ENCODE peak calls at places on chromosomes 6 and 20, in seven cellular contexts. X is fibroblast of pulmonary artery, R is brain microvascular endothelial cell, J is adrenal gland, N is B cell, A is psoas muscle, Q is tibial artery. G is an unnamed sample.

GRCh38 chr6:149235130-149235561 is 82.4 kb upstream of the TAB2 start:
- DNase-seq in Q (peak; percentile 41), X (peak; percentile 92), J (peak; percentile 59), N (peak; percentile 62), R (peak; percentile 97), A (no peak), G (peak; percentile 95)

GRCh38 chr20:46752639-46753235 is 43.3 kb downstream of the SLC2A10 start:
- DNase-seq in J (peak; percentile 36), Q (peak; percentile 64), N (peak; percentile 49), R (peak; percentile 52), X (peak; percentile 74), A (peak; percentile 74), G (peak; percentile 61)

GRCh38 chr6:446418-447366 is 55.1 kb downstream of the IRF4 start:
- DNase-seq in R (no peak), Q (no peak), J (no peak), A (no peak), X (no peak), N (no peak), G (no peak)

GRCh38 chr6:40348591-40348990 is 238.6 kb downstream of the LRFN2 start:
- DNase-seq in N (no peak), J (no peak), X (no peak), A (no peak), Q (no peak), R (no peak), G (no peak)

GRCh38 chr6:169165561-169166300 is 87.9 kb downstream of the THBS2 start:
- DNase-seq in X (peak; percentile 59), Q (no peak), A (no peak), R (no peak), J (no peak), N (no peak), G (no peak)

GRCh38 chr6:128438311-128438916 is 82.0 kb downstream of the PTPRK start:
- DNase-seq in N (no peak), R (no peak), A (no peak), J (no peak), X (peak; percentile 46), Q (no peak), G (peak; percentile 48)

GRCh38 chr20:46809961-46810360 is 84.7 kb upstream of the EYA2 start:
- DNase-seq in X (no peak), Q (no peak), N (no peak), A (no peak), R (no peak), J (no peak), G (no peak)

GRCh38 chr6:131949909-131950766 is 1.0 kb downstream of the CCN2 start:
- DNase-seq in A (peak; percentile 83), X (peak; percentile 96), R (peak; percentile 98), N (peak; percentile 63), J (peak; percentile 58), Q (peak; percentile 78), G (peak; percentile 90)

DNA sequence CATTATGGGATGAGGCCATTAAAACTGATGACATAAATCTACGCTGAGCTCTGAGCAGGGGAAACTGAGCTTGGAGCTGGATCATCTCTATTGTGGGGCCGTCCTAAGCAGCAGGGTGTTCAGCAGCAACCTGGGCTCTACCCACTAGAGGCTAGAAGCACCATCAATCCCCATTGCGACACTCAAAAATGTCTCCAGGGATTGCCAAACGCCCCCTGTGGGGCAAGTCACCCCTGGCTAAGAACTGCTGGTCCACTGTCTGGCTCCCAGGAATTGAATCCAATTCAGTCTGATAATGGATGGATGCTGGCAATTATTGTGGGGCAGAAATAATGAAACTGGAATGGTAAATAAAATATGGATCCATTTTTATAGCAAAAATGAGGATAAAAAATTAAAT is 38.2 kb downstream of the PMEPA1 start:
- DNase-seq in A (no peak), J (no peak), N (no peak), X (peak; percentile 14), R (no peak), Q (no peak), G (peak; percentile 40)
- TF ChIP-seq CTCF in A (no peak), J (no peak), N (peak; percentile 17), X (no peak), R (peak; percentile 45), Q (no peak), G (no peak)

DNA sequence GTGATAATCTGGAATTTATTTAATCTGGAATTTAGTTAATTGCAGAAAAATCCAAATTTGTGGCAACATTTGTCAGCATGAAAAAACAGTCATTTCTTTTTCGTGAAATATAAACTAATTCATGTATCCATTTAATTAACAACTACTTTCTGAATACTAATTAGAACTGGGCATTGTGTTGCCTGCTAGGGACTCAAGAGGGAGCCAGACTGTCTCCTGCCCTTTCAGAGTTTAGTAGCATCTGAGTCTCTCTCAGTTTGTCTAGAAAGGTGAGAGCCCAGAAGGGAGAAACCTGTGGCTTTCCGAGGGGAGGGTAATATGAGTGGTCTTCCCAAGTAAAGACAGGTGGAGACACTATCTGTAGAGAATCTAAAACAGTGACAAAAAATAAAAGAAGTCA is 210.9 kb upstream of the HDDC2 start:
- DNase-seq in Q (no peak), J (no peak), A (no peak), R (no peak), X (peak; percentile 6), N (no peak), G (peak; percentile 41)
- TF ChIP-seq CTCF in Q (no peak), J (no peak), A (peak; percentile 21), R (peak; percentile 66), X (peak; percentile 44), N (no peak), G (peak; percentile 43)

DNA sequence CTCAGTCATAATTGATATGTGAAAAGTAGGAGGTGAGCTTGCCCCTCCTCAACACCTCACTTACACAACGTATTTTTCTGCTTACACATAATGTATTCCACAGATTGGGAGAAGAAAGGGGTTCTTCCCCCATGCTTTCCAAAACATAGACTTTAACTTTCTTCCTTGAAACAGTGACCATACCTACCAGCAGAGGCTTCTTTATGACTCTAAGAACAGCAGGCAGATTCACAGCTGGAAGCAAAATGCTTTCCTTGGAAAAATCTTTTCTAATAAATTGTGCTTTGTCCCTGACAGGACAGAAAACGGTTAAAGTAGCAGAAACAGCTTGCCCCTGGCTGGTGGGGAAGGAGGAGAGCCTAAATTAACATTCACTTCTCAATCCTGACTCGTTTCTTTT is 629.1 kb upstream of the IMPG1 start:
- DNase-seq in A (no peak), N (no peak), J (no peak), R (no peak), X (peak; percentile 4), Q (no peak), G (no peak)
- TF ChIP-seq CTCF in A (no peak), N (no peak), J (peak; percentile 15), R (peak; percentile 28), X (peak; percentile 14), Q (no peak), G (no peak)

GRCh38 chr6:77839292-77839691 is 186.5 kb downstream of the MEI4 start:
- DNase-seq in J (no peak), A (no peak), R (no peak), X (no peak), Q (no peak), N (no peak), G (no peak)

GRCh38 chr6:77844822-77845221 is 192.0 kb downstream of the MEI4 start:
- DNase-seq in A (no peak), N (no peak), R (no peak), Q (no peak), J (no peak), X (no peak), G (no peak)
- TF ChIP-seq CTCF in A (no peak), N (no peak), R (no peak), Q (no peak), J (no peak), X (no peak), G (no peak)

GRCh38 chr6:24564081-24564480 is 69.3 kb downstream of the ALDH5A1 start:
- DNase-seq in J (no peak), Q (no peak), X (no peak), N (no peak), A (no peak), R (no peak), G (no peak)
- TF ChIP-seq CTCF in J (no peak), Q (no peak), X (no peak), N (no peak), A (no peak), R (no peak), G (no peak)

GRCh38 chr6:23081701-23082100 is 512.3 kb downstream of the HDGFL1 start:
- DNase-seq in Q (no peak), N (no peak), R (no peak), A (no peak), J (no peak), X (no peak), G (no peak)
- TF ChIP-seq CTCF in Q (no peak), N (no peak), R (peak; percentile 57), A (no peak), J (no peak), X (peak; percentile 27), G (no peak)

GRCh38 chr6:117711369-117711768 is 36.1 kb downstream of the NUS1 start:
- DNase-seq in J (no peak), N (no peak), X (no peak), Q (no peak), A (no peak), R (no peak), G (peak; percentile 16)
- TF ChIP-seq CTCF in J (no peak), N (no peak), X (no peak), Q (no peak), A (peak; percentile 9), R (peak; percentile 19), G (no peak)

DNA sequence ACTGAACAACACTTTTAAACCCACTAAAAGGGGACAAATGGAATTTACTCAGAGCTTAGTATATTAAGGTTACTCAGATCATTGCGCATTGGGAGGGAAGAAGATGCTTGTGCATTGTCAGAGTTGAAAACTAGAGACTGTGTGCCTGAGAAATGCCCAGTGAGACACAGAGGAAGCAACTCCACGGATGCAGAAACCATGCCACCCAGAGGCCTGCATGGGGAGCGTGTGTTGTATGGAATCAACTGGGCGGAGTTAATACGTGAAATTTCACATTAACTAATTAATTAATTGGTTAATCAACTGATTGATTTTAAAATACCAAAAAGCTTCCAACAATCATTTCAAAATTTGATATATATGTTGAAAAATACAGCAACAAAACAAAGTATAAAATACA is 391.6 kb downstream of the PLCB1 start:
- DNase-seq in R (no peak), A (no peak), X (no peak), Q (no peak), N (no peak), J (no peak), G (peak; percentile 11)
- TF ChIP-seq CTCF in R (peak; percentile 33), A (peak; percentile 4), X (peak; percentile 24), Q (no peak), N (no peak), J (no peak), G (no peak)

DNA sequence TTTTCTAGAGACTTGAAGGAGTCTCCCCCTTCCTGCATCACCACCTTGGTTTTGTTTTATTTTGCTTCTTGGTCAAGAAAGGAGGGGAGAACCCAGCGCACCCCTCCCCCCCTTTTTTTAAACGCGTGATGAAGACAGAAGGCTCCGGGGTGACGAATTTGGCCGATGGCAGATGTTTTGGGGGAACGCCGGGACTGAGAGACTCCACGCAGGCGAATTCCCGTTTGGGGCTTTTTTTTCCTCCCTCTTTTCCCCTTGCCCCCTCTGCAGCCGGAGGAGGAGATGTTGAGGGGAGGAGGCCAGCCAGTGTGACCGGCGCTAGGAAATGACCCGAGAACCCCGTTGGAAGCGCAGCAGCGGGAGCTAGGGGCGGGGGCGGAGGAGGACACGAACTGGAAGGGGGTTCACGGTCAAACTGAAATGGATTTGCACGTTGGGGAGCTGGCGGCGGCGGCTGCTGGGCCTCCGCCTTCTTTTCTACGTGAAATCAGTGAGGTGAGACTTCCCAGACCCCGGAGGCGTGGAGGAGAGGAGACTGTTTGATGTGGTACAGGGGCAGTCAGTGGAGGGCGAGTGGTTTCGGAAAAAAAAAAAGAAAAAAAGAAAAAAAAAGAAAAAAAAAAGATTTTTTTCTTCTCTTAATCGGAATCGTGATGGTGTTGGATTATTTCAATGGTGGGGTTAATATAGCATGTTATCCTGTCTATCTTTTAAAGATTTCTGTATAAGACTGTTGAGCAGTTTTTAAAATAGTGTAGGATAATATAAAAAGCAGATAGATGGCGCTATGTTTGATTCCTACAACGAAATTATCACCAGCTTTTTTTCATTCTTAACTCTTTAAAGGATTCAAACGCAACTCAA is 3.1 kb downstream of the SOX4 start:
- DNase-seq in X (peak; percentile 66), A (peak; percentile 68), R (peak; percentile 32), N (peak; percentile 50), Q (peak; percentile 40), J (peak; percentile 52), G (peak; percentile 61)
- TF ChIP-seq CTCF in X (peak; percentile 44), A (peak; percentile 53), R (peak; percentile 39), N (peak; percentile 67), Q (peak; percentile 47), J (peak; percentile 68), G (peak; percentile 38)